ENCODE peak calls at places on chromosomes 7 and 10, in four cellular contexts. L is SJSA1, Q is gastrocnemius medialis, P is astrocyte of the spinal cord. M is an unnamed sample.

GRCh38 chr10:15067154-15067553 is 21.4 kb downstream of the ACBD7 start:
- DNase-seq in Q (no peak), L (no peak), P (no peak), M (no peak)

GRCh38 chr7:128880791-128881457 is 18.3 kb downstream of the ATP6V1F start:
- DNase-seq in L (no peak), Q (peak; percentile 19), P (no peak), M (no peak)

GRCh38 chr10:5603091-5603847 is 63.1 kb downstream of the ASB13 start:
- DNase-seq in P (no peak), Q (no peak), L (no peak), M (no peak)

GRCh38 chr7:113986216-113986615 is 67.4 kb upstream of the PPP1R3A start:
- DNase-seq in L (no peak), P (no peak), Q (no peak), M (no peak)

GRCh38 chr10:52780391-52781155 is 8.0 kb upstream of the MBL2 start:
- DNase-seq in L (no peak), P (no peak), Q (no peak), M (no peak)

GRCh38 chr7:6531492-6532279 is 19.6 kb downstream of the GRID2IP start:
- DNase-seq in Q (no peak), L (no peak), P (no peak), M (no peak)

GRCh38 chr10:35379226-35380137 is 43.2 kb downstream of the CCNY start:
- DNase-seq in Q (peak; percentile 31), L (no peak), P (peak; percentile 91), M (peak; percentile 48)

GRCh38 chr10:118590334-118590733 is 5.1 kb downstream of the PRLHR start:
- DNase-seq in P (no peak), Q (no peak), L (no peak), M (peak; percentile 44)

GRCh38 chr7:13327669-13328068 is 640.2 kb downstream of the ARL4A start:
- DNase-seq in Q (no peak), P (peak; percentile 18), L (no peak), M (no peak)

GRCh38 chr10:127802532-127803055 is 65.6 kb downstream of the FOXI2 start:
- DNase-seq in Q (no peak), L (no peak), P (no peak), M (no peak)

GRCh38 chr10:51313259-51313658 is 239.0 kb downstream of the PRKG1 start:
- DNase-seq in P (no peak), Q (no peak), L (no peak), M (no peak)

GRCh38 chr7:504221-505081 is 15.2 kb downstream of the PDGFA start:
- DNase-seq in Q (peak; percentile 11), P (no peak), L (no peak), M (no peak)

GRCh38 chr10:50595785-50596184 is 28.0 kb downstream of the SGMS1 start:
- DNase-seq in Q (no peak), P (no peak), L (no peak), M (no peak)

DNA sequence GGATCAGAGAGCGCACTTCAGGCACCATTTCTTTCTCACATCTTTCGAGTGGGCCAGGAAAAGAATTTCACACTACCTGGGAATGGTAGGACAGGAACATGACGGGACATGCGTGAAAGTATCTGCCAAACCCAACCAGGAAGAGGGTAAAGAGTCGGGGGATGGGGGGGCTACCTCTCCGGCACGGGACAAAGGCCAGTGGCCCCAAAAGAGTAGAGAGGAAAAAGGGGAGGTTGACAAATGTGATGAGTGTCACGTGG is 830 bp upstream of the BEND7 start:
- DNase-seq in Q (no peak), L (no peak), P (no peak), M (no peak)
- H3K4me3 ChIP-seq in Q (peak overlapping the region; percentile 48), L (no peak overlapping the region), P (peak overlapping the region; percentile 39), M (peak overlapping the region; percentile 62)

GRCh38 chr7:20116869-20117268 is 100.3 kb downstream of the MACC1 start:
- DNase-seq in Q (no peak), L (no peak), P (no peak), M (no peak)

GRCh38 chr7:20122073-20122472 is 95.1 kb downstream of the MACC1 start:
- DNase-seq in P (no peak), L (no peak), Q (no peak), M (no peak)

GRCh38 chr7:20121404-20121803 is 95.8 kb downstream of the MACC1 start:
- DNase-seq in P (no peak), Q (no peak), L (no peak), M (no peak)
- H3K4me3 ChIP-seq in P (no peak overlapping the region), Q (no peak overlapping the region), L (no peak overlapping the region), M (no peak overlapping the region)

GRCh38 chr7:107627002-107627401 is 33.6 kb upstream of the SLC26A4 start:
- DNase-seq in P (no peak), L (no peak), Q (no peak), M (no peak)
- H3K4me3 ChIP-seq in P (no peak overlapping the region), L (no peak overlapping the region), Q (no peak overlapping the region), M (no peak overlapping the region)

DNA sequence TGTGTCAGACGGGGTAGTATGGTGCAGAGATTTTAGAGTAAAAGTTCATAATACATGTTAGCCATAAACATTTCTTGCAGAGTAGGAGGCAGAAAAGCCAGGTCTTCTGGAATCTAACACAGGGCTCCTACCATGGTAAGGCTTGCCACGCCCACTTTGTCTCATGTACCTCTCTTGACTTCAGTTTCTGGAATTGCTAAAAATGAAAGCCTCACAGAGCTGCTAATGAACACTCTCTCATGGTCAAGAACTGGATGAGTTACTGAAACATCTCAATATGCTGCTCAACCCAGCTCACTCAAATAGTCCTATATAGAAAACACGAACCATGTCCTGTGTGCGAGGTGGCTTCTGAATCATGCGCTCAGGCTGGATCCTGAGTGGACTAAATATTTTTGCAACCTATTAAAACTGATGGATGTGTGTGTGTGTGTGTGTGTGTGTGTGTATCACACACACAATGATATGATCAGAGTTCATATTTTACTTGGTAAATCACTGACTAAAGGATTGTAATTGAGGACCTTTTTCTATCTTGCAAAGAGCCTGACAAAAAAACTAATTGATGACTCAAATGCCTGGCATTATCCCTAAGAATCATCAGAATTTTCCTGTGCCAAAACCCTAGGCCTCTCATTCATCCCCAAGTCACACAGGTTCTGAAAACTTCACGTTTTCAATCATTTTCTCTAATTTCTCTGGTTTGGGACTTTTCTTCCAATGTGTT is 1306.6 kb downstream of the XPNPEP1 start:
- DNase-seq in Q (no peak), L (no peak), P (no peak), M (no peak)
- H3K4me3 ChIP-seq in Q (no peak overlapping the region), L (no peak overlapping the region), P (no peak overlapping the region), M (no peak overlapping the region)

DNA sequence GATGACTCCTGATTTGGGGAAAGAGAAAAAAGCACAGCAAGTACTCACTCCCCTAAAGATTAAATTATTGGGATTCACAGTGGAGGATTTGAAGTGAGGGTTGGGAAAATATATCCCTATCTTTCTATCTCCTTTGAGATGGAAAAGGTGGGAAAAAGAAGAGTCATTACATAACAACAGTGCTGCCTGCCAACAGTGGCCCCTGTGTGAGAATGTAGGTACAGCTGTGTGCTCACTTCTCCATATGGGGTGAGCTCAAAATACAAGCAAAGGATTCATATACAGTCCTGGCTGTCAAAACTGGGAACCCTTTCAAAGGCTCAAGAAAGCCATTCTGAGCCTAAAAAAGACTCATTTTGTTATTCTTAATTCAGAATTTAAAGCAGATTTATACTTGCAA is 458.5 kb downstream of the GPAM start:
- DNase-seq in L (no peak), P (no peak), Q (no peak), M (no peak)
- H3K4me3 ChIP-seq in L (no peak overlapping the region), P (no peak overlapping the region), Q (no peak overlapping the region), M (no peak overlapping the region)

GRCh38 chr10:99236627-99237309 is 1.1 kb upstream of the HPSE2 start:
- DNase-seq in Q (no peak), L (no peak), P (no peak), M (no peak)
- H3K4me3 ChIP-seq in Q (no peak overlapping the region), L (no peak overlapping the region), P (no peak overlapping the region), M (no peak overlapping the region)

GRCh38 chr7:141700848-141701371 is 1.1 kb downstream of the DENND11 start:
- DNase-seq in P (no peak), L (no peak), Q (no peak), M (no peak)
- H3K4me3 ChIP-seq in P (peak overlapping the region; percentile 64), L (peak overlapping the region; percentile 80), Q (peak overlapping the region; percentile 67), M (peak overlapping the region; percentile 59)

M was measured in uterus.